ENCODE peak calls at places on chromosomes 11 and 22, in six cellular contexts. P is right cardiac atrium, Q is astrocyte, D is astrocyte of the spinal cord, Y is dorsolateral prefrontal cortex, S is GM12878. T is an unnamed sample.

GRCh38 chr22:36246718-36247117 is 6.2 kb upstream of the APOL1 start:
- DNase-seq in P (no peak), Q (no peak), D (no peak), Y (no peak), S (no peak), T (no peak)

GRCh38 chr22:42500836-42501179 is 18.8 kb downstream of the RRP7A start:
- DNase-seq in P (peak), Q (no peak), D (no peak), Y (no peak), S (no peak), T (no peak)

GRCh38 chr22:48889887-48890692 is 937.6 kb downstream of the BRD1 start:
- DNase-seq in P (no peak), Q (no peak), D (no peak), Y (no peak), S (no peak), T (no peak)

GRCh38 chr11:108654994-108655631 is 9.8 kb upstream of the DDX10 start:
- DNase-seq in P (no peak), Q (peak), D (peak), Y (no peak), S (no peak), T (peak)

GRCh38 chr11:114348200-114349191 is 51.8 kb downstream of the C11orf71 start:
- DNase-seq in P (no peak), Q (peak), D (peak), Y (no peak), S (no peak), T (peak)

GRCh38 chr11:113721462-113722066 is 15.5 kb upstream of the TMPRSS5 start:
- DNase-seq in P (no peak), Q (no peak), D (no peak), Y (no peak), S (no peak), T (no peak)

GRCh38 chr11:15988693-15989231 is 367.6 kb downstream of the SOX6 start:
- DNase-seq in P (peak), Q (no peak), D (no peak), Y (no peak), S (no peak), T (no peak)

GRCh38 chr11:108965602-108966001 is 300.7 kb downstream of the DDX10 start:
- DNase-seq in P (no peak), Q (peak), D (peak), Y (no peak), S (no peak), T (no peak)

GRCh38 chr11:109606256-109606655 is 184.3 kb downstream of the C11orf87 start:
- DNase-seq in P (no peak), Q (no peak), D (no peak), Y (no peak), S (no peak), T (no peak)

GRCh38 chr11:70707821-70708220 is 309.5 kb downstream of the CTTN start:
- DNase-seq in P (no peak), Q (no peak), D (no peak), Y (no peak), S (no peak), T (no peak)

DNA sequence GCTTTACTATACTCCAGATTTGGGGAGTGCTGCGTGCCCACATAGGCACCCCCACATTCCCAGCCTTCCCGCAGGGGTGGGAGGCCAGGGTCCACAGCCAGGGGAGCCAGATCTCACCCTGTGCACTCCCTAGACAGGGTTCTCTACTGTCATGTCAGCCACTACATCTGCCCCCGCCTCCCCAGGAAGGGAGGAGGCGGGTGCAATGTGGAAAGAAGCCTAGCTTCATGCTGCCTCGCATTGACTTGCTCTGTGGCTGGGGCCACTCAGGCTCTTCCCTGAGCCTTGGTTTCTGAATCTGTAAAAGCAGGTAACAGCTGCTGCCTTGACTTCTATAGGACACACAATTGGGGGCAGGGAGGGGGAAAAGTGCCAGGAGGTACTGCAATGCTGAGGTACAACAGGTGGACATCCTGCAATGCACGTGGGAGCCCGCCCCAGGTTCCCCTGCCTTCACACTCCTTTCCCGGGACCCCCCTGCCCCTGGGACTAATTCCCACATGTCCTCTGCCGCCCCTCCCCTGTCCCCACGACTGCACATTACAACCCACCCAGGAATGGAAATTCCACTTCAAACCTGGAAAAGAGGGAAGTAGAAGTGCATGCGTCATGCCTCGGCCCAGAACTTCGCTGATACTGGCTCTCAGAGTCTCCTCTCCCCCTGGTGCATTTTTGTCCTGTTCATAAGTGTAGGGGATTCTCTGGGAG is 44.0 kb downstream of the GDPD5 start:
- DNase-seq in P (no peak), Q (no peak), D (no peak), Y (no peak), S (no peak), T (no peak)
- H3K4me3 ChIP-seq in P (no peak), Q (no peak), D (no peak), Y (no peak), S (no peak), T (no peak)

GRCh38 chr22:41401781-41402648 is 20.3 kb downstream of the TEF start:
- DNase-seq in P (peak), Q (no peak), D (peak), Y (peak), S (no peak), T (peak)
- H3K4me3 ChIP-seq in P (no peak), Q (no peak), D (no peak), Y (no peak), S (no peak), T (no peak)

GRCh38 chr11:67381244-67381972 is 8.0 kb upstream of the CLCF1 start:
- DNase-seq in P (no peak), Q (no peak), D (no peak), Y (no peak), S (no peak), T (no peak)
- H3K4me3 ChIP-seq in P (no peak), Q (no peak), D (no peak), Y (no peak), S (peak), T (no peak)

GRCh38 chr11:94130589-94131362 is 2.1 kb downstream of the PANX1 start:
- DNase-seq in P (peak), Q (peak), D (peak), Y (no peak), S (no peak), T (peak)
- H3K4me3 ChIP-seq in P (peak), Q (peak), D (peak), Y (peak), S (peak), T (peak)

GRCh38 chr11:47488674-47489394 is 39.9 kb upstream of the RAPSN start:
- DNase-seq in P (no peak), Q (no peak), D (no peak), Y (no peak), S (no peak), T (no peak)
- H3K4me3 ChIP-seq in P (no peak), Q (no peak), D (no peak), Y (no peak), S (no peak), T (no peak)

GRCh38 chr11:64209563-64209843 is 3.0 kb downstream of the FERMT3 start:
- DNase-seq in P (no peak), Q (no peak), D (no peak), Y (no peak), S (no peak), T (no peak)
- H3K4me3 ChIP-seq in P (no peak), Q (no peak), D (no peak), Y (no peak), S (no peak), T (no peak)

DNA sequence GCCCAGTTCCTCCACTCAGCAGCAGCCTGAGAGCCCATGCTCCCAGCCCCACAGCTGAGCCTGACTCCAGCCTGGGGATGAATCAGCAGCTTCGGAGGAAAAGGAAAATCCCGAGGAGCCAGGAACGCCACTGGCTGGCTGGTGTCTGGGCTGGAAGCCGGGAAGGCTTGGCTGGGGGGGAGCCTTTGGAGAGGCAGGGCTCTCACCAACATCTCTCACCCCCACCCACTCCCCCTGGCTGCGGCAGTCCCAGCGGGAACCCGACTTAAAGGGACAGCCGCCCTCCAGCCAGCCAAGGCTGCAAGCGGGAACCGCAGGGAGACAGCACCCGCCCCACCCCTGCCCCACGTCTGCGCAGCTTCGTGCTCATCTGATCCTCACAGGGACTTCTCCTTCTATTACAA is 28.4 kb downstream of the KIAA0930 start:
- DNase-seq in P (peak), Q (peak), D (peak), Y (peak), S (no peak), T (no peak)
- H3K4me3 ChIP-seq in P (peak), Q (peak), D (peak), Y (peak), S (no peak), T (no peak)

GRCh38 chr22:37658133-37659065 is at the start of gene PDXP:
- DNase-seq in P (peak), Q (peak), D (peak), Y (peak), S (peak), T (peak)

GRCh38 chr22:37657590-37658132 is 862 bp upstream of the PDXP start:
- DNase-seq in P (no peak), Q (no peak), D (no peak), Y (no peak), S (no peak), T (peak)

GRCh38 chr22:37659897-37660708 is 1.6 kb downstream of the PDXP start:
- DNase-seq in P (no peak), Q (no peak), D (no peak), Y (no peak), S (no peak), T (no peak)

GRCh38 chr22:37660709-37661045 is 2.2 kb downstream of the PDXP start:
- DNase-seq in P (no peak), Q (no peak), D (no peak), Y (no peak), S (no peak), T (no peak)

DNA sequence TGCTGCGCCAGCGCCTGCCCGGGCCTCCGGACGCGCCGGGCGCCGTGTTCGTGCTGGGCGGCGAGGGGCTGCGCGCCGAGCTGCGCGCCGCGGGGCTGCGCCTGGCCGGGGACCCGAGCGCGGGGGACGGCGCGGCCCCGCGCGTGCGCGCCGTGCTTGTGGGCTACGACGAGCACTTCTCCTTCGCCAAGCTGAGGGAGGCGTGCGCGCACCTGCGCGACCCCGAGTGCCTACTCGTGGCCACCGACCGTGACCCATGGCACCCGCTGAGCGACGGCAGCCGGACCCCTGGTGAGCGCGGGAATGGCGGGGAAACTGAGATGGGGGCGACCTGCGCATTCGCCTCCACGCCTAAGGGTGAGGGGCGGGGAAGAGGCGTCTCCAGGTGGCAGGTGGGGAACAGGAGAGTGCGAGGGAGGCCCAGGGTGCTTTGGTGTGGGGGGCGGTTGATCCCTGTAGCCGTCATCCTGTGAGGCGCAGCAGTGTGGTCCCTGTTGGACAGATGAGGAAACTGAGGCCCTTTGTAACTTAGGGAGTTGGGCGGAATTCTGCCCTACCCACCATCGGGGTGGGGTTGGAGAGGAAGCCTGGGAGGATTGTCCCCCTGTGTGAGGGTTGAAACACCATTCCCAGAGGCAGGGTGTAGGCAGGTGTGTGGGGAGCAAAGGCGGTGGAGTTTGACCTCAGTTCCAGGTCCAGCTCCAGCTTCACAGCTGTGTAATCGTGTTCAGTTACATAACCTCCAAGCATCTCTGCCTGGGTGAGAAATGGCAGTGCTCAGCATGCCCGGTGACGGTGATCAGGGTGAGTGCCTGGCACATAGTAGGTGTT is 758 bp downstream of the PDXP start:
- DNase-seq in P (no peak), Q (no peak), D (no peak), Y (no peak), S (no peak), T (no peak)
- H3K4me3 ChIP-seq in P (peak), Q (peak), D (peak), Y (peak), S (peak), T (peak)

T was measured in PC-3.